ENCODE peak calls at places on chromosome 1, in eight cellular contexts. O, Q, H, Y, W, J, E and S are unnamed samples.

GRCh38 chr1:48073773-48074172 is 76.6 kb upstream of the TRABD2B start:
- DNase-seq in O (no peak), Q (no peak), H (no peak), Y (no peak), W (no peak), J (no peak), E (no peak), S (no peak)

GRCh38 chr1:197423006-197423405 is 155.0 kb downstream of the CRB1 start:
- DNase-seq in O (no peak), Q (no peak), H (no peak), Y (no peak), W (no peak), J (no peak), E (no peak), S (no peak)

GRCh38 chr1:200410566-200410878 is 686 bp upstream of the ZNF281 start:
- DNase-seq in O (no peak), Q (peak; percentile 14), H (peak; percentile 12), Y (peak; percentile 66), W (no peak), J (peak; percentile 68), E (no peak), S (peak; percentile 47)

GRCh38 chr1:109718495-109718894 is 6.4 kb downstream of the GSTM5 start:
- DNase-seq in O (no peak), Q (no peak), H (peak; percentile 19), Y (no peak), W (no peak), J (peak; percentile 44), E (no peak), S (peak; percentile 38)

GRCh38 chr1:228400692-228401454 is 5.8 kb downstream of the TRIM11 start:
- DNase-seq in O (no peak), Q (no peak), H (no peak), Y (no peak), W (no peak), J (no peak), E (no peak), S (no peak)

GRCh38 chr1:87120779-87121178 is 206.3 kb downstream of the HS2ST1 start:
- DNase-seq in O (no peak), Q (no peak), H (no peak), Y (no peak), W (no peak), J (no peak), E (no peak), S (no peak)

GRCh38 chr1:9066945-9067807 is 2.3 kb downstream of the SLC2A5 start:
- DNase-seq in O (no peak), Q (no peak), H (no peak), Y (no peak), W (peak; percentile 84), J (no peak), E (no peak), S (peak; percentile 44)

GRCh38 chr1:174964261-174964984 is 35.3 kb upstream of the CACYBP start:
- DNase-seq in O (no peak), Q (peak; percentile 88), H (no peak), Y (no peak), W (peak; percentile 77), J (no peak), E (no peak), S (no peak)

GRCh38 chr1:43386676-43387075 is 2.9 kb downstream of the MED8 start:
- DNase-seq in O (no peak), Q (no peak), H (no peak), Y (no peak), W (no peak), J (no peak), E (no peak), S (no peak)

GRCh38 chr1:208988811-208989222 is 594.7 kb upstream of the CAMK1G start:
- DNase-seq in O (no peak), Q (peak; percentile 76), H (peak; percentile 35), Y (no peak), W (peak; percentile 56), J (no peak), E (no peak), S (peak; percentile 24)

GRCh38 chr1:170732262-170732595 is 68.3 kb downstream of the PRRX1 start:
- DNase-seq in O (no peak), Q (no peak), H (no peak), Y (no peak), W (no peak), J (no peak), E (no peak), S (no peak)

GRCh38 chr1:10694274-10694632 is 102.2 kb downstream of the CASZ1 start:
- DNase-seq in O (peak; percentile 62), Q (peak; percentile 60), H (no peak), Y (no peak), W (no peak), J (no peak), E (no peak), S (no peak)

GRCh38 chr1:162471290-162471853 is 26.2 kb upstream of the UHMK1 start:
- DNase-seq in O (no peak), Q (no peak), H (no peak), Y (no peak), W (peak; percentile 19), J (no peak), E (no peak), S (no peak)

GRCh38 chr1:36411674-36412648 is 14.3 kb upstream of the LSM10 start:
- DNase-seq in O (no peak), Q (peak; percentile 90), H (no peak), Y (no peak), W (peak; percentile 47), J (no peak), E (no peak), S (peak; percentile 28)

GRCh38 chr1:176919386-176920378 is 244.8 kb downstream of the ASTN1 start:
- DNase-seq in O (no peak), Q (no peak), H (no peak), Y (no peak), W (no peak), J (no peak), E (no peak), S (no peak)

GRCh38 chr1:111195002-111195684 is 5.3 kb downstream of the DENND2D start:
- DNase-seq in O (no peak), Q (no peak), H (no peak), Y (no peak), W (no peak), J (no peak), E (no peak), S (no peak)

GRCh38 chr1:25647106-25647505 is 30.5 kb downstream of the MAN1C1 start:
- DNase-seq in O (no peak), Q (no peak), H (no peak), Y (no peak), W (no peak), J (no peak), E (no peak), S (no peak)